ENCODE peak calls at places on chromosomes 2 and 18, in six cellular contexts. One of them, this sample, is unnamed.

GRCh38 chr2:166661824-166662223 is 167.8 kb upstream of the SCN7A start:
- DNase-seq in CD4-positive, alpha-beta memory T cell: no peak
- DNase-seq in tibial nerve: no peak
- DNase-seq in neuronal stem cell: no peak
- DNase-seq in effector memory CD4-positive, alpha-beta T cell: no peak
- DNase-seq in CD4-positive, alpha-beta T cell: no peak
- DNase-seq in this sample: no peak

GRCh38 chr2:184137955-184138354 is 460.4 kb upstream of the ZNF804A start:
- DNase-seq in CD4-positive, alpha-beta memory T cell: no peak
- DNase-seq in tibial nerve: no peak
- DNase-seq in neuronal stem cell: no peak
- DNase-seq in effector memory CD4-positive, alpha-beta T cell: no peak
- DNase-seq in CD4-positive, alpha-beta T cell: no peak
- DNase-seq in this sample: no peak

GRCh38 chr2:37449686-37450392 is 105.4 kb downstream of the QPCT start:
- DNase-seq in CD4-positive, alpha-beta memory T cell: no peak
- DNase-seq in tibial nerve: no peak
- DNase-seq in neuronal stem cell: no peak
- DNase-seq in effector memory CD4-positive, alpha-beta T cell: no peak
- DNase-seq in CD4-positive, alpha-beta T cell: no peak
- DNase-seq in this sample: no peak

GRCh38 chr2:142542431-142542910 is 335.0 kb upstream of the KYNU start:
- DNase-seq in CD4-positive, alpha-beta memory T cell: no peak
- DNase-seq in tibial nerve: no peak
- DNase-seq in neuronal stem cell: no peak
- DNase-seq in effector memory CD4-positive, alpha-beta T cell: no peak
- DNase-seq in CD4-positive, alpha-beta T cell: no peak
- DNase-seq in this sample: no peak

GRCh38 chr2:204900487-204900886 is 355.2 kb downstream of the PARD3B start:
- DNase-seq in CD4-positive, alpha-beta memory T cell: no peak
- DNase-seq in tibial nerve: no peak
- DNase-seq in neuronal stem cell: no peak
- DNase-seq in effector memory CD4-positive, alpha-beta T cell: no peak
- DNase-seq in CD4-positive, alpha-beta T cell: no peak
- DNase-seq in this sample: no peak

GRCh38 chr18:74587446-74587845 is 10.2 kb upstream of the ZNF407 start:
- DNase-seq in CD4-positive, alpha-beta memory T cell: no peak
- DNase-seq in tibial nerve: no peak
- DNase-seq in neuronal stem cell: no peak
- DNase-seq in effector memory CD4-positive, alpha-beta T cell: no peak
- DNase-seq in CD4-positive, alpha-beta T cell: no peak
- DNase-seq in this sample: no peak

GRCh38 chr2:20050104-20050711 is 1.2 kb downstream of the LAPTM4A start:
- DNase-seq in CD4-positive, alpha-beta memory T cell: peak
- DNase-seq in tibial nerve: peak
- DNase-seq in neuronal stem cell: no peak
- DNase-seq in effector memory CD4-positive, alpha-beta T cell: peak
- DNase-seq in CD4-positive, alpha-beta T cell: no peak
- DNase-seq in this sample: no peak

GRCh38 chr2:168456526-168457176 is 579 bp downstream of the CERS6 start:
- DNase-seq in CD4-positive, alpha-beta memory T cell: peak
- DNase-seq in tibial nerve: no peak
- DNase-seq in neuronal stem cell: peak
- DNase-seq in effector memory CD4-positive, alpha-beta T cell: no peak
- DNase-seq in CD4-positive, alpha-beta T cell: no peak
- DNase-seq in this sample: peak

GRCh38 chr2:42331569-42332284 is 29.3 kb downstream of the COX7A2L start:
- DNase-seq in CD4-positive, alpha-beta memory T cell: no peak
- DNase-seq in tibial nerve: no peak
- DNase-seq in neuronal stem cell: no peak
- DNase-seq in effector memory CD4-positive, alpha-beta T cell: no peak
- DNase-seq in CD4-positive, alpha-beta T cell: no peak
- DNase-seq in this sample: no peak

GRCh38 chr2:113136828-113137775 is 9.7 kb downstream of the IL1RN start:
- DNase-seq in CD4-positive, alpha-beta memory T cell: peak
- DNase-seq in tibial nerve: peak
- DNase-seq in neuronal stem cell: peak
- DNase-seq in effector memory CD4-positive, alpha-beta T cell: no peak
- DNase-seq in CD4-positive, alpha-beta T cell: peak
- DNase-seq in this sample: no peak

GRCh38 chr2:164142755-164143154 is 406.9 kb upstream of the FIGN start:
- DNase-seq in CD4-positive, alpha-beta memory T cell: no peak
- DNase-seq in tibial nerve: no peak
- DNase-seq in neuronal stem cell: no peak
- DNase-seq in effector memory CD4-positive, alpha-beta T cell: no peak
- DNase-seq in CD4-positive, alpha-beta T cell: no peak
- DNase-seq in this sample: no peak

GRCh38 chr2:8169443-8169842 is 512.4 kb upstream of the ID2 start:
- DNase-seq in CD4-positive, alpha-beta memory T cell: no peak
- DNase-seq in tibial nerve: no peak
- DNase-seq in neuronal stem cell: no peak
- DNase-seq in effector memory CD4-positive, alpha-beta T cell: no peak
- DNase-seq in CD4-positive, alpha-beta T cell: no peak
- DNase-seq in this sample: no peak

GRCh38 chr2:40528564-40528963 is 76.7 kb upstream of the SLC8A1 start:
- DNase-seq in CD4-positive, alpha-beta memory T cell: no peak
- DNase-seq in tibial nerve: no peak
- DNase-seq in neuronal stem cell: no peak
- DNase-seq in effector memory CD4-positive, alpha-beta T cell: no peak
- DNase-seq in CD4-positive, alpha-beta T cell: no peak
- DNase-seq in this sample: no peak

GRCh38 chr18:8858888-8859511 is 153.6 kb downstream of the MTCL1 start:
- DNase-seq in CD4-positive, alpha-beta memory T cell: no peak
- DNase-seq in tibial nerve: no peak
- DNase-seq in neuronal stem cell: no peak
- DNase-seq in effector memory CD4-positive, alpha-beta T cell: no peak
- DNase-seq in CD4-positive, alpha-beta T cell: no peak
- DNase-seq in this sample: no peak

GRCh38 chr2:69776886-69777777 is 35.2 kb downstream of the ANXA4 start:
- DNase-seq in CD4-positive, alpha-beta memory T cell: no peak
- DNase-seq in tibial nerve: no peak
- DNase-seq in neuronal stem cell: no peak
- DNase-seq in effector memory CD4-positive, alpha-beta T cell: no peak
- DNase-seq in CD4-positive, alpha-beta T cell: no peak
- DNase-seq in this sample: no peak
- H3K27ac ChIP-seq in CD4-positive, alpha-beta memory T cell: no peak
- H3K27ac ChIP-seq in tibial nerve: no peak
- H3K27ac ChIP-seq in neuronal stem cell: no peak
- H3K27ac ChIP-seq in effector memory CD4-positive, alpha-beta T cell: no peak
- H3K27ac ChIP-seq in CD4-positive, alpha-beta T cell: no peak
- H3K27ac ChIP-seq in this sample: no peak

DNA sequence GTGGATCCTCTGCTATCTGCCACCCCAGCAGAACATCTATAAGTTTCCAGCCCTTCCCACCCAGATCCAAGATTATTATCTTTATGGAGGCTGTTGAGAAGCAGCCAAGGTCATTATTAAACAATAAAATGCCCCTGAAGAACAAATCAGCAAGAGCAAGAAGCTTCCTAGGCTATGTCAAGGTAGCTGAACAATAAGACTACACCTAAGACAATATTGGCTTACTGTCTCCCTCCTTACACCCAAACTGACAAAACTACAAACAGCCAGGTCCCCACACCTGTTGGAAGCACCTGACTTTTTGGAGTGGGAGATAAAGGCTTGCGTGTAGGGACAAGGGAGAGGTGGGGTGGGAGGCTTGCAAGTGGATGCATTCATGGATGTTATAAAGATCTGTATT is 128.5 kb downstream of the SPTBN1 start:
- DNase-seq in CD4-positive, alpha-beta memory T cell: no peak
- DNase-seq in tibial nerve: no peak
- DNase-seq in neuronal stem cell: no peak
- DNase-seq in effector memory CD4-positive, alpha-beta T cell: no peak
- DNase-seq in CD4-positive, alpha-beta T cell: no peak
- DNase-seq in this sample: no peak
- H3K27ac ChIP-seq in CD4-positive, alpha-beta memory T cell: no peak
- H3K27ac ChIP-seq in tibial nerve: no peak
- H3K27ac ChIP-seq in neuronal stem cell: no peak
- H3K27ac ChIP-seq in effector memory CD4-positive, alpha-beta T cell: no peak
- H3K27ac ChIP-seq in CD4-positive, alpha-beta T cell: peak
- H3K27ac ChIP-seq in this sample: no peak

GRCh38 chr2:64142817-64143153 is 1.4 kb downstream of the PELI1 start:
- DNase-seq in CD4-positive, alpha-beta memory T cell: no peak
- DNase-seq in tibial nerve: no peak
- DNase-seq in neuronal stem cell: no peak
- DNase-seq in effector memory CD4-positive, alpha-beta T cell: no peak
- DNase-seq in CD4-positive, alpha-beta T cell: no peak
- DNase-seq in this sample: no peak
- H3K27ac ChIP-seq in CD4-positive, alpha-beta memory T cell: peak
- H3K27ac ChIP-seq in tibial nerve: peak
- H3K27ac ChIP-seq in neuronal stem cell: no peak
- H3K27ac ChIP-seq in effector memory CD4-positive, alpha-beta T cell: peak
- H3K27ac ChIP-seq in CD4-positive, alpha-beta T cell: peak
- H3K27ac ChIP-seq in this sample: peak

GRCh38 chr2:136639651-136640050 is 125.7 kb upstream of the THSD7B start:
- DNase-seq in CD4-positive, alpha-beta memory T cell: no peak
- DNase-seq in tibial nerve: no peak
- DNase-seq in neuronal stem cell: no peak
- DNase-seq in effector memory CD4-positive, alpha-beta T cell: no peak
- DNase-seq in CD4-positive, alpha-beta T cell: no peak
- DNase-seq in this sample: no peak
- H3K27ac ChIP-seq in CD4-positive, alpha-beta memory T cell: no peak
- H3K27ac ChIP-seq in tibial nerve: no peak
- H3K27ac ChIP-seq in neuronal stem cell: no peak
- H3K27ac ChIP-seq in effector memory CD4-positive, alpha-beta T cell: no peak
- H3K27ac ChIP-seq in CD4-positive, alpha-beta T cell: no peak
- H3K27ac ChIP-seq in this sample: no peak

GRCh38 chr2:86256982-86257381 is 57.7 kb downstream of the MRPL35 start:
- DNase-seq in CD4-positive, alpha-beta memory T cell: no peak
- DNase-seq in tibial nerve: no peak
- DNase-seq in neuronal stem cell: no peak
- DNase-seq in effector memory CD4-positive, alpha-beta T cell: no peak
- DNase-seq in CD4-positive, alpha-beta T cell: no peak
- DNase-seq in this sample: no peak
- H3K27ac ChIP-seq in CD4-positive, alpha-beta memory T cell: no peak
- H3K27ac ChIP-seq in tibial nerve: no peak
- H3K27ac ChIP-seq in neuronal stem cell: no peak
- H3K27ac ChIP-seq in effector memory CD4-positive, alpha-beta T cell: no peak
- H3K27ac ChIP-seq in CD4-positive, alpha-beta T cell: no peak
- H3K27ac ChIP-seq in this sample: no peak

DNA sequence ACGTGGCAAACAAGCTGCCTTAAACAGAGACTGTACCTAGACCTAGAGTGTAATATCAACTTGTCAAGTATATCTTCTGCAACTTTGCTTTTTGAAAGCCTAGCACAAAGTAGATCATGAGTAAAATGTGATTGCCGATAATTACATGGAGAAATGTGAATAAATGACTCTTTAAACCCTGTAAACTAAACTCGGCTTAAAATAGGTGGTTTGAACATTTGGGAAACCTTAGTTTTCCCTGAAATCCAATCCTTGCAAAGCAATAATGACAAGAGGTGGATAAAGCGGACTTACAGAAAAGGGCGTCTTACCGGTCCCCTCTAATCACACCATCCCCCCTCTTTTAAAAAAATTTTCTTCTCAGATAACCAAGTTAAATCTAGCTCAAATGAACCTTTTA is 549 bp upstream of the PSMD14 start:
- DNase-seq in CD4-positive, alpha-beta memory T cell: no peak
- DNase-seq in tibial nerve: no peak
- DNase-seq in neuronal stem cell: no peak
- DNase-seq in effector memory CD4-positive, alpha-beta T cell: no peak
- DNase-seq in CD4-positive, alpha-beta T cell: no peak
- DNase-seq in this sample: no peak
- H3K27ac ChIP-seq in CD4-positive, alpha-beta memory T cell: peak
- H3K27ac ChIP-seq in tibial nerve: peak
- H3K27ac ChIP-seq in neuronal stem cell: peak
- H3K27ac ChIP-seq in effector memory CD4-positive, alpha-beta T cell: peak
- H3K27ac ChIP-seq in CD4-positive, alpha-beta T cell: peak
- H3K27ac ChIP-seq in this sample: peak

GRCh38 chr18:40935423-40935822 is 1019.6 kb upstream of the PIK3C3 start:
- DNase-seq in CD4-positive, alpha-beta memory T cell: no peak
- DNase-seq in tibial nerve: no peak
- DNase-seq in neuronal stem cell: no peak
- DNase-seq in effector memory CD4-positive, alpha-beta T cell: no peak
- DNase-seq in CD4-positive, alpha-beta T cell: no peak
- DNase-seq in this sample: no peak
- H3K27ac ChIP-seq in CD4-positive, alpha-beta memory T cell: no peak
- H3K27ac ChIP-seq in tibial nerve: no peak
- H3K27ac ChIP-seq in neuronal stem cell: no peak
- H3K27ac ChIP-seq in effector memory CD4-positive, alpha-beta T cell: no peak
- H3K27ac ChIP-seq in CD4-positive, alpha-beta T cell: no peak
- H3K27ac ChIP-seq in this sample: no peak

GRCh38 chr2:203532957-203533695 is 2.0 kb downstream of the RAPH1 start:
- DNase-seq in CD4-positive, alpha-beta memory T cell: peak
- DNase-seq in tibial nerve: peak
- DNase-seq in neuronal stem cell: peak
- DNase-seq in effector memory CD4-positive, alpha-beta T cell: no peak
- DNase-seq in CD4-positive, alpha-beta T cell: no peak
- DNase-seq in this sample: no peak
- H3K27ac ChIP-seq in CD4-positive, alpha-beta memory T cell: no peak
- H3K27ac ChIP-seq in tibial nerve: peak
- H3K27ac ChIP-seq in neuronal stem cell: no peak
- H3K27ac ChIP-seq in effector memory CD4-positive, alpha-beta T cell: no peak
- H3K27ac ChIP-seq in CD4-positive, alpha-beta T cell: no peak
- H3K27ac ChIP-seq in this sample: no peak

DNA sequence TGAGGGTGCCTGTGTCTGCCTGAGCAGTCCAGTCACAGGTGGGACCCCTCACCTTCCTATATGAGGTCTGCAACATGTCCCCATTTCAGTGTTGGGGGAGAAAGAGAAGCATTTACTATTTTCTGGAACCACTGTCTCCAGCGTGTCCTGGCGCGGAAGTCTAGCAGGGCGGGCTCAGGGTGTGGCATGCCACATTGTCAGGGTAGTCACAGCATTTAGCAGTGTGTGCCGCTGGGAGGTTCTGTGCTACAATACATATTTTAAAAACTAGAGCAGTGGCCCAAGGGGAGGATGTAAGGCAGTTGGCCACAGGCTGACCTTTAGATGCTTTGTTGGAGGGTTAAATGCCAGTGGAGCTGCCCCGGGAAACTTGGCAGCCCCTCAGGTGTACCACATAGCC is 12.5 kb downstream of the UBE2F start:
- DNase-seq in CD4-positive, alpha-beta memory T cell: no peak
- DNase-seq in tibial nerve: no peak
- DNase-seq in neuronal stem cell: no peak
- DNase-seq in effector memory CD4-positive, alpha-beta T cell: no peak
- DNase-seq in CD4-positive, alpha-beta T cell: no peak
- DNase-seq in this sample: no peak
- H3K27ac ChIP-seq in CD4-positive, alpha-beta memory T cell: no peak
- H3K27ac ChIP-seq in tibial nerve: no peak
- H3K27ac ChIP-seq in neuronal stem cell: no peak
- H3K27ac ChIP-seq in effector memory CD4-positive, alpha-beta T cell: no peak
- H3K27ac ChIP-seq in CD4-positive, alpha-beta T cell: no peak
- H3K27ac ChIP-seq in this sample: peak

GRCh38 chr18:41326311-41326710 is 628.7 kb upstream of the PIK3C3 start:
- DNase-seq in CD4-positive, alpha-beta memory T cell: no peak
- DNase-seq in tibial nerve: no peak
- DNase-seq in neuronal stem cell: no peak
- DNase-seq in effector memory CD4-positive, alpha-beta T cell: no peak
- DNase-seq in CD4-positive, alpha-beta T cell: no peak
- DNase-seq in this sample: no peak

GRCh38 chr18:41320090-41320489 is 634.9 kb upstream of the PIK3C3 start:
- DNase-seq in CD4-positive, alpha-beta memory T cell: no peak
- DNase-seq in tibial nerve: no peak
- DNase-seq in neuronal stem cell: no peak
- DNase-seq in effector memory CD4-positive, alpha-beta T cell: no peak
- DNase-seq in CD4-positive, alpha-beta T cell: no peak
- DNase-seq in this sample: no peak

GRCh38 chr18:41324934-41325333 is 630.1 kb upstream of the PIK3C3 start:
- DNase-seq in CD4-positive, alpha-beta memory T cell: no peak
- DNase-seq in tibial nerve: no peak
- DNase-seq in neuronal stem cell: no peak
- DNase-seq in effector memory CD4-positive, alpha-beta T cell: no peak
- DNase-seq in CD4-positive, alpha-beta T cell: no peak
- DNase-seq in this sample: no peak

GRCh38 chr18:41324020-41324791 is 630.8 kb upstream of the PIK3C3 start:
- DNase-seq in CD4-positive, alpha-beta memory T cell: no peak
- DNase-seq in tibial nerve: no peak
- DNase-seq in neuronal stem cell: no peak
- DNase-seq in effector memory CD4-positive, alpha-beta T cell: no peak
- DNase-seq in CD4-positive, alpha-beta T cell: no peak
- DNase-seq in this sample: no peak

GRCh38 chr18:41323044-41323443 is 632.0 kb upstream of the PIK3C3 start:
- DNase-seq in CD4-positive, alpha-beta memory T cell: no peak
- DNase-seq in tibial nerve: no peak
- DNase-seq in neuronal stem cell: no peak
- DNase-seq in effector memory CD4-positive, alpha-beta T cell: no peak
- DNase-seq in CD4-positive, alpha-beta T cell: no peak
- DNase-seq in this sample: no peak
- H3K27ac ChIP-seq in CD4-positive, alpha-beta memory T cell: no peak
- H3K27ac ChIP-seq in tibial nerve: no peak
- H3K27ac ChIP-seq in neuronal stem cell: no peak
- H3K27ac ChIP-seq in effector memory CD4-positive, alpha-beta T cell: no peak
- H3K27ac ChIP-seq in CD4-positive, alpha-beta T cell: no peak
- H3K27ac ChIP-seq in this sample: no peak